ENCODE peak calls at places on chromosomes 12 and 14, in six cellular contexts. H, U, A, C, R and W are unnamed samples.

GRCh38 chr12:10749700-10750384 is 26.7 kb upstream of the YBX3 start:
- DNase-seq in R (peak; percentile 37), A (peak; percentile 94), U (peak; percentile 82), H (peak; percentile 38), C (peak; percentile 42), W (peak; percentile 96)

GRCh38 chr12:11067514-11067913 is 5.4 kb upstream of the TAS2R46 start:
- DNase-seq in A (peak; percentile 48), R (no peak), C (no peak), U (no peak), H (no peak), W (no peak)

GRCh38 chr14:55514819-55515470 is 65.1 kb upstream of the KTN1 start:
- DNase-seq in A (peak; percentile 81), U (peak; percentile 25), R (no peak), H (no peak), C (no peak), W (peak; percentile 86)

GRCh38 chr12:123389560-123390351 is 5.8 kb downstream of the KMT5A start:
- DNase-seq in R (peak; percentile 55), U (no peak), H (no peak), A (peak; percentile 51), C (no peak), W (no peak)

GRCh38 chr12:57119294-57119693 is 8.1 kb upstream of the STAT6 start:
- DNase-seq in C (no peak), H (no peak), A (no peak), U (no peak), R (no peak), W (no peak)

GRCh38 chr12:63822352-63822751 is 22.1 kb upstream of the SRGAP1 start:
- DNase-seq in A (no peak), H (no peak), C (no peak), U (no peak), R (no peak), W (peak; percentile 15)

GRCh38 chr14:99728981-99729451 is 44.9 kb downstream of the CYP46A1 start:
- DNase-seq in A (no peak), C (peak; percentile 17), R (no peak), H (no peak), U (no peak), W (no peak)

GRCh38 chr12:108647199-108647935 is 13.7 kb upstream of the SELPLG start:
- DNase-seq in U (peak; percentile 22), R (no peak), H (no peak), C (no peak), A (no peak), W (no peak)

GRCh38 chr12:45131506-45131905 is 80.6 kb upstream of the DBX2 start:
- DNase-seq in A (no peak), C (no peak), R (no peak), U (no peak), H (no peak), W (no peak)

GRCh38 chr12:110249105-110249504 is 31.9 kb upstream of the ATP2A2 start:
- DNase-seq in A (no peak), C (no peak), H (no peak), U (no peak), R (no peak), W (no peak)

GRCh38 chr12:25590021-25590721 is 37.1 kb upstream of the LMNTD1 start:
- DNase-seq in H (peak; percentile 8), C (peak; percentile 47), A (no peak), U (no peak), R (no peak), W (no peak)

GRCh38 chr14:23056257-23056955 is 914 bp downstream of the CDH24 start:
- DNase-seq in A (peak; percentile 80), U (no peak), H (peak; percentile 38), R (peak; percentile 67), C (peak; percentile 73), W (peak; percentile 47)